ENCODE peak calls at places on chromosome 3, in ten cellular contexts. B is brain microvascular endothelial cell; Q is left ventricle myocardium inferior; C is lower lobe of right lung; A is RWPE1; X is adrenal gland; I is CD8-positive, alpha-beta memory T cell; P is spleen; V is GM23338; G is substantia nigra. W is an unnamed sample.

GRCh38 chr3:52026016-52026415 is 30.3 kb upstream of the RPL29 start:
- DNase-seq in B (no peak), Q (no peak), C (no peak), A (no peak), X (no peak), I (no peak), P (no peak), V (no peak), G (no peak), W (no peak)

GRCh38 chr3:49248828-49249227 is 28.2 kb downstream of the C3orf62 start:
- DNase-seq in B (peak), Q (no peak), C (no peak), A (no peak), X (no peak), I (no peak), P (no peak), V (no peak), G (no peak), W (no peak)

GRCh38 chr3:33438871-33439270 is 1.3 kb downstream of the UBP1 start:
- DNase-seq in B (no peak), Q (no peak), C (no peak), A (no peak), X (no peak), I (no peak), P (no peak), V (no peak), G (no peak), W (no peak)

GRCh38 chr3:8713901-8714759 is 19.5 kb upstream of the CAV3 start:
- DNase-seq in B (no peak), Q (no peak), C (no peak), A (no peak), X (no peak), I (no peak), P (no peak), V (peak), G (no peak), W (no peak)

GRCh38 chr3:144557515-144557914 is 585.9 kb downstream of the DIPK2A start:
- DNase-seq in B (no peak), Q (no peak), C (no peak), A (peak), X (no peak), I (no peak), P (no peak), V (no peak), G (no peak), W (no peak)

GRCh38 chr3:60659098-60659497 is 592.2 kb downstream of the FHIT start:
- DNase-seq in B (no peak), Q (no peak), C (no peak), A (no peak), X (no peak), I (no peak), P (no peak), V (no peak), G (no peak), W (no peak)

GRCh38 chr3:129604223-129604941 is 2.1 kb downstream of the PLXND1 start:
- DNase-seq in B (no peak), Q (no peak), C (no peak), A (no peak), X (no peak), I (no peak), P (no peak), V (no peak), G (no peak), W (no peak)

GRCh38 chr3:108333951-108334350 is 37.6 kb downstream of the HHLA2 start:
- DNase-seq in B (no peak), Q (no peak), C (no peak), A (no peak), X (no peak), I (no peak), P (no peak), V (no peak), G (no peak), W (no peak)

GRCh38 chr3:126153695-126154360 is 26.6 kb downstream of the ALDH1L1 start:
- DNase-seq in B (no peak), Q (no peak), C (peak), A (no peak), X (no peak), I (no peak), P (peak), V (no peak), G (no peak), W (no peak)

GRCh38 chr3:188380722-188381121 is 226.8 kb downstream of the LPP start:
- DNase-seq in B (no peak), Q (no peak), C (no peak), A (no peak), X (no peak), I (no peak), P (no peak), V (no peak), G (no peak), W (no peak)

GRCh38 chr3:127480196-127480933 is 110.2 kb downstream of the TPRA1 start:
- DNase-seq in B (no peak), Q (no peak), C (no peak), A (no peak), X (no peak), I (no peak), P (peak), V (no peak), G (no peak), W (no peak)

GRCh38 chr3:192108820-192109219 is 618.5 kb downstream of the FGF12 start:
- DNase-seq in B (no peak), Q (no peak), C (no peak), A (no peak), X (no peak), I (no peak), P (no peak), V (no peak), G (no peak), W (no peak)

GRCh38 chr3:114319453-114319852 is 25.6 kb downstream of the TIGIT start:
- DNase-seq in B (peak), Q (no peak), C (no peak), A (peak), X (no peak), I (no peak), P (no peak), V (peak), G (no peak), W (no peak)

GRCh38 chr3:186544281-186544680 is at the start of gene CRYGS:
- DNase-seq in B (no peak), Q (no peak), C (no peak), A (no peak), X (no peak), I (no peak), P (no peak), V (no peak), G (no peak), W (no peak)

GRCh38 chr3:116256843-116257485 is 188.3 kb downstream of the LSAMP start:
- DNase-seq in B (no peak), Q (no peak), C (no peak), A (no peak), X (no peak), I (no peak), P (no peak), V (peak), G (no peak), W (no peak)

GRCh38 chr3:132253262-132253878 is 63.8 kb upstream of the ACP3 start:
- DNase-seq in B (peak), Q (no peak), C (no peak), A (peak), X (peak), I (peak), P (no peak), V (peak), G (no peak), W (no peak)

GRCh38 chr3:112437146-112438022 is 61.9 kb downstream of the BTLA start:
- DNase-seq in B (peak), Q (no peak), C (no peak), A (peak), X (no peak), I (no peak), P (no peak), V (peak), G (no peak), W (no peak)

GRCh38 chr3:129260606-129261005 is 11.2 kb downstream of the COPG1 start:
- DNase-seq in B (no peak), Q (no peak), C (no peak), A (no peak), X (no peak), I (no peak), P (peak), V (no peak), G (no peak), W (no peak)

GRCh38 chr3:7504886-7505775 is 644.2 kb downstream of the GRM7 start:
- DNase-seq in B (peak), Q (no peak), C (no peak), A (peak), X (no peak), I (no peak), P (no peak), V (peak), G (no peak), W (peak)

GRCh38 chr3:179297971-179298725 is 24.7 kb upstream of the ZNF639 start:
- DNase-seq in B (peak), Q (no peak), C (no peak), A (no peak), X (no peak), I (no peak), P (no peak), V (no peak), G (no peak), W (no peak)

GRCh38 chr3:53758846-53759245 is 87.4 kb downstream of the CHDH start:
- DNase-seq in B (no peak), Q (no peak), C (no peak), A (no peak), X (no peak), I (no peak), P (no peak), V (no peak), G (no peak), W (no peak)

GRCh38 chr3:146626384-146627122 is 21.4 kb upstream of the PLSCR5 start:
- DNase-seq in B (no peak), Q (no peak), C (no peak), A (no peak), X (no peak), I (no peak), P (no peak), V (no peak), G (no peak), W (no peak)

GRCh38 chr3:11273945-11274344 is 1.7 kb downstream of the ATG7 start:
- DNase-seq in B (no peak), Q (no peak), C (no peak), A (no peak), X (no peak), I (no peak), P (no peak), V (no peak), G (no peak), W (no peak)

GRCh38 chr3:132659000-132659369 is 624 bp downstream of the ACAD11 start:
- DNase-seq in B (no peak), Q (no peak), C (no peak), A (peak), X (no peak), I (peak), P (no peak), V (peak), G (no peak), W (no peak)

GRCh38 chr3:189369636-189370035 is 197.9 kb downstream of the TPRG1 start:
- DNase-seq in B (no peak), Q (no peak), C (no peak), A (no peak), X (no peak), I (no peak), P (no peak), V (no peak), G (no peak), W (no peak)

GRCh38 chr3:49661281-49661680 is 12.9 kb upstream of the APEH start:
- DNase-seq in B (no peak), Q (no peak), C (no peak), A (no peak), X (peak), I (no peak), P (no peak), V (no peak), G (no peak), W (no peak)

GRCh38 chr3:155218470-155218869 is 75.0 kb downstream of the STRIT1 start:
- DNase-seq in B (no peak), Q (no peak), C (no peak), A (no peak), X (no peak), I (no peak), P (no peak), V (no peak), G (no peak), W (no peak)

DNA sequence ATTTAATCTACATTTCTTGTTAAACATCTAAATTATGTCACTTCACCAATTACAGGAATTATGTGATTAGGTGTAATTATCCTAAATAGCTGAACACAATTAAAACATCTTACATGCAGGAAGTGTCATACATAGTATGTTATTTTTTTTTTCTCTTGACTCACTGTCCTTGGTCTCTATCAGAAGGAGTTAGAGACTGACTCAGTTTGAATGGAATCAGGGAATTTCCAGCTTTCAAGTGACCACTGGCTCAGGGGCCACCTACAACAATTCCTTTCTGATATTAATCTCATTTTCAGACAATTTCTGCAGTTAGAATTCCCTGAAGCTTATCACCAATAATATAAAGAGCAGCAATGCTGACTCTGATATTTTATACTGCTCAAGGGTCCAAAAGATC is 400.7 kb downstream of the ROBO1 start:
- DNase-seq in B (peak), Q (no peak), C (no peak), A (no peak), X (no peak), I (no peak), P (no peak), V (no peak), G (no peak), W (no peak)
- H3K27ac ChIP-seq in B (peak), Q (no peak), C (no peak), A (no peak), X (no peak), I (no peak), P (no peak), V (no peak), G (no peak), W (no peak)

DNA sequence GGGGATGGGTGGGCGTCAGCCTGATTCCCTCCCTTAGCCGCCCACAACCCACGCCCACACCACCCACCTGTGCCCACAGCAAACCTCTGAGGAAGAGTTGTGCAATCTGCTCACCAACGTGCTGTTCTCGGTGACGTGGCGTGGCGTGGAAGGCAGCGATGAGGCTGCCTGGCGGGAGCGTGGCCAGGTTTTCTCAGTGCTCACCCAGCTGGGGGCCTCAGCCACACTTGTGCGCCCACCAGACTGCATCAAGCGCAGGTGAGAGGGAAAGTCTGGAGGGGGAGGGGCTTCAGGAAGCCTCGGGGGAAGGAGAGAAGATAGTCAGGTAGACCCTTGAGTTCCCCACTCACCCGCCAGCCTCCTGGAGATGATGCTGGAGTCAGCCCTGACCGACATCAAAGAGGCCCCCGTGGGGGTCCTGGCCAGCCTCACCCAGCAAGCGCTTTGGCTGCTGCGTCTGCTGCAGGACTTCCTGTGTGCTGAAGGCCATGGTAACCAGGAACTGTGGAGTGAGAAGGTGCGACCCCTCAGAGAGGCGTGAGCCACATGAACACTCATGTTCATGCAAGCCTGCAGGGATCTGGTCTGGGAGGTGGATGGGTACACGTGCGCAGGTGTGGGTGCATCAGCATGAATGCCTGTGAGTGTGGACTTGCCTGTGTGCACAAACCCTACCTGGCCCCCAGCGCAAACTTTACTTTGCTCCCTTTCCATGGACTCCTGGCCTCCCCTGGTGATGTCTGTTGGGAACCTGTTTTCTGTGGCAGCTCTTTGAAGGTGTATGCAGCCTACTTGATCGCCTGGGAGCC is 21.7 kb downstream of the NBEAL2 start:
- DNase-seq in B (no peak), Q (no peak), C (peak), A (no peak), X (no peak), I (no peak), P (peak), V (no peak), G (no peak), W (no peak)
- H3K27ac ChIP-seq in B (no peak), Q (no peak), C (no peak), A (peak), X (no peak), I (no peak), P (no peak), V (no peak), G (no peak), W (no peak)

GRCh38 chr3:24237971-24238767 is 256.5 kb downstream of the THRB start:
- DNase-seq in B (peak), Q (no peak), C (no peak), A (peak), X (peak), I (peak), P (no peak), V (peak), G (peak), W (peak)
- H3K27ac ChIP-seq in B (peak), Q (no peak), C (no peak), A (no peak), X (no peak), I (no peak), P (no peak), V (no peak), G (no peak), W (peak)

GRCh38 chr3:195868336-195868865 is 40.0 kb downstream of the TNK2 start:
- DNase-seq in B (no peak), Q (no peak), C (no peak), A (no peak), X (no peak), I (no peak), P (no peak), V (no peak), G (no peak), W (no peak)
- H3K27ac ChIP-seq in B (no peak), Q (no peak), C (no peak), A (peak), X (no peak), I (no peak), P (no peak), V (no peak), G (no peak), W (no peak)

DNA sequence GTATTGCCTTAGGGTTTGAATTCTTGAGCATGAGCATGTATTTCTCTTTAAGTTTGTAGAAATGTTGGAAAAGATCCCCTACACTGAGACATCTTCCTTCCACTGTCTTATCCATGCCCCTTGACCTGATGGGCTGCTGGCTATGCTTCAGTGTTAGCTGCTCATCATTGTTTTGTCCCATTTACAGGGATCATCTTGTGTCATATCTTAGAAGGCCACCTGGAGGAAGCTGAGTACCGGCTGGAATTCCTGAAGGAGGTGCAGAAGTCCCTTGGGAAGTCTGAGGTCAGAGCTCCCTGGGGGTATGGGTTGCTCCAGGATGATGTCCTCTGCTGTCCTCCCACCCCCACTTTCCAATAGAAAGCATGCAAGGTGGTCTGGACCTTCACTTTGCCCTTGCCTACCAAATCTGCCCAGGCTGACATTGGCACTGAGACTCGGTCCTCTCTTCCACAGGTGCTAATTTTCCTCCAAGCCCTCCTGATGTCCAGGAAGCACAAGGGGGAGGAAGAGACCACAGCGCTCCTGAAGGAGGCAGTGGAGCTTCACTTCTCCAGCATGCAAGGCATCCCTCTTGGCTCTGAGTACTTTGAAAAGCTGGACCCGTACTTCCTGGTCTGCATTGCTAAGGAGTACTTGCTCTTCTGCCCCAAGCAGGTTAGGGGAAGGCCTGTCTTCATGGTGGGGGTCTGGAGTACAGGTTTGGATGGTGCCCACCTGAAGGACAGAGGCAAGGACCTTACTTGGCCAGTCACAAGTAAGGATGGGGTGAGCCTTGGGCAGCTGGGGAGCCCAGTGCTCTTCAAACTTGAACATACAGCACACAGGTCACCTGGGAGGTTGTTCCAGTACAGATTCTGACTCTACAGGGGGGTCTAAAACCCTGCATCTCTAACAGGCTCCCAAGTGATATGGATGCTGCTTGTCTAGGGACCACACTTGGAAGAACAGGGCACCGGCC is 17.7 kb downstream of the TTC21A start:
- DNase-seq in B (no peak), Q (no peak), C (peak), A (no peak), X (no peak), I (no peak), P (peak), V (peak), G (no peak), W (no peak)
- H3K27ac ChIP-seq in B (no peak), Q (no peak), C (peak), A (no peak), X (no peak), I (no peak), P (no peak), V (no peak), G (no peak), W (peak)

GRCh38 chr3:150062492-150062891 is 91.8 kb upstream of the PFN2 start:
- DNase-seq in B (peak), Q (no peak), C (no peak), A (no peak), X (no peak), I (no peak), P (no peak), V (no peak), G (no peak), W (no peak)
- H3K27ac ChIP-seq in B (peak), Q (peak), C (no peak), A (no peak), X (no peak), I (no peak), P (no peak), V (no peak), G (no peak), W (peak)

DNA sequence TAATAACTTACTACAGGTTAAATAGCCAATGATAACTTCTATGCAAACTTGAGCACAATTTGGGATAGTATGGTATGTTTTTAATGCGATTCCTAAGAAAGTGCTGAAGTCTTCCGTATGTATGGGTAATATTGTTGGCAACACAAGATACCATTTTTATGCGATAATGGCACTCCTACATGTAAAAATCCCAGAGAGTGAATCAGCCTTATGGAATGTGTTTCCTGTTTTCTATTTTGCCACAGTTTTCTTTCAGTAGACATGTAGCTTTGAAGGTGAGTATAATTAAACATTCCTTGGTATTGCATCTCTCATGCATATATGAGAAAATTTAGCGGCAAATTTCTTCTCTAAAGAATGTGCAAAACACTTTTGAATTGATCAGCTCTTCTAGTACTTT is 396.8 kb upstream of the AZI2 start:
- DNase-seq in B (no peak), Q (no peak), C (no peak), A (peak), X (no peak), I (no peak), P (no peak), V (no peak), G (no peak), W (no peak)
- H3K27ac ChIP-seq in B (no peak), Q (peak), C (no peak), A (no peak), X (no peak), I (no peak), P (no peak), V (no peak), G (no peak), W (no peak)